ENCODE peak calls at places on chromosomes 5 and 9, in seven cellular contexts. C is A549, O is spleen, R is body of pancreas, S is upper lobe of left lung, K is adrenal gland, T is IMR-90. B is an unnamed sample.

GRCh38 chr9:126623314-126623666 is 9.6 kb downstream of the LMX1B start:
- DNase-seq in C (no peak), O (no peak), R (no peak), S (no peak), K (no peak), T (no peak), B (no peak)

GRCh38 chr5:20359377-20359776 is 371.4 kb upstream of the CDH18 start:
- DNase-seq in C (no peak), O (no peak), R (no peak), S (no peak), K (no peak), T (no peak), B (no peak)

GRCh38 chr9:119768266-119768665 is 399.0 kb upstream of the BRINP1 start:
- DNase-seq in C (no peak), O (no peak), R (no peak), S (no peak), K (no peak), T (no peak), B (no peak)

GRCh38 chr9:103364753-103365152 is 369.6 kb downstream of the CYLC2 start:
- DNase-seq in C (peak), O (no peak), R (no peak), S (no peak), K (no peak), T (no peak), B (no peak)

GRCh38 chr9:3243676-3244075 is 282.1 kb downstream of the RFX3 start:
- DNase-seq in C (no peak), O (no peak), R (peak), S (no peak), K (peak), T (no peak), B (no peak)

GRCh38 chr9:89854715-89855475 is 250.1 kb downstream of the GADD45G start:
- DNase-seq in C (no peak), O (peak), R (peak), S (no peak), K (no peak), T (no peak), B (no peak)

GRCh38 chr5:153964201-153965101 is 74.3 kb downstream of the FAM114A2 start:
- DNase-seq in C (no peak), O (no peak), R (no peak), S (no peak), K (peak), T (no peak), B (no peak)

GRCh38 chr9:107929439-107929838 is 439.9 kb upstream of the KLF4 start:
- DNase-seq in C (no peak), O (no peak), R (peak), S (peak), K (peak), T (peak), B (peak)

GRCh38 chr9:104232781-104233341 is 138.8 kb downstream of the SMC2 start:
- DNase-seq in C (no peak), O (no peak), R (no peak), S (no peak), K (no peak), T (no peak), B (no peak)

GRCh38 chr5:153777681-153778080 is 261.0 kb downstream of the FAM114A2 start:
- DNase-seq in C (no peak), O (no peak), R (no peak), S (no peak), K (no peak), T (no peak), B (no peak)

GRCh38 chr5:74199436-74200210 is 440.9 kb downstream of the ENC1 start:
- DNase-seq in C (peak), O (no peak), R (no peak), S (no peak), K (no peak), T (peak), B (no peak)

GRCh38 chr9:77819672-77820071 is 171.6 kb upstream of the GNA14 start:
- DNase-seq in C (peak), O (no peak), R (no peak), S (no peak), K (no peak), T (peak), B (no peak)

GRCh38 chr5:6713274-6714181 is at the start of gene TENT4A:
- DNase-seq in C (peak), O (peak), R (peak), S (peak), K (no peak), T (no peak), B (no peak)

GRCh38 chr5:31193591-31194457 is at the start of gene CDH6:
- DNase-seq in C (peak), O (peak), R (no peak), S (no peak), K (peak), T (peak), B (no peak)

GRCh38 chr5:174418809-174419522 is 305.4 kb upstream of the MSX2 start:
- DNase-seq in C (peak), O (no peak), R (no peak), S (no peak), K (no peak), T (no peak), B (no peak)

GRCh38 chr5:88688981-88689661 is 193.9 kb downstream of the MEF2C start:
- DNase-seq in C (no peak), O (no peak), R (no peak), S (no peak), K (no peak), T (no peak), B (no peak)

GRCh38 chr9:95004452-95005275 is 278.2 kb downstream of the AOPEP start:
- DNase-seq in C (peak), O (peak), R (peak), S (peak), K (peak), T (no peak), B (peak)

GRCh38 chr9:20701058-20701457 is 17.0 kb downstream of the FOCAD start:
- DNase-seq in C (no peak), O (no peak), R (no peak), S (no peak), K (no peak), T (no peak), B (peak)

GRCh38 chr5:52743970-52744369 is 43.7 kb upstream of the ITGA1 start:
- DNase-seq in C (no peak), O (no peak), R (no peak), S (no peak), K (peak), T (peak), B (no peak)

GRCh38 chr9:28782630-28783029 is 1209.3 kb upstream of the C9orf72 start:
- DNase-seq in C (peak), O (no peak), R (no peak), S (no peak), K (no peak), T (no peak), B (no peak)

GRCh38 chr5:125311743-125312142 is 565.3 kb upstream of the ZNF608 start:
- DNase-seq in C (peak), O (no peak), R (no peak), S (no peak), K (no peak), T (peak), B (no peak)

GRCh38 chr9:100294806-100295205 is 57.9 kb downstream of the TEX10 start:
- DNase-seq in C (no peak), O (no peak), R (peak), S (no peak), K (no peak), T (no peak), B (no peak)

GRCh38 chr5:115841382-115842088 is at the start of the genes AP3S1 and ATG12:
- DNase-seq in C (peak), O (peak), R (peak), S (peak), K (peak), T (peak), B (peak)
- TF ChIP-seq POLR2A in C (peak), O (peak), R (peak), S (peak), K (peak), T (peak), B (peak)

GRCh38 chr5:115962239-115962564 is at the start of gene LVRN:
- DNase-seq in C (no peak), O (peak), R (no peak), S (no peak), K (no peak), T (no peak), B (no peak)
- H3K27ac ChIP-seq in C (no peak), O (no peak), R (no peak), S (no peak), K (no peak), T (no peak), B (no peak)

DNA sequence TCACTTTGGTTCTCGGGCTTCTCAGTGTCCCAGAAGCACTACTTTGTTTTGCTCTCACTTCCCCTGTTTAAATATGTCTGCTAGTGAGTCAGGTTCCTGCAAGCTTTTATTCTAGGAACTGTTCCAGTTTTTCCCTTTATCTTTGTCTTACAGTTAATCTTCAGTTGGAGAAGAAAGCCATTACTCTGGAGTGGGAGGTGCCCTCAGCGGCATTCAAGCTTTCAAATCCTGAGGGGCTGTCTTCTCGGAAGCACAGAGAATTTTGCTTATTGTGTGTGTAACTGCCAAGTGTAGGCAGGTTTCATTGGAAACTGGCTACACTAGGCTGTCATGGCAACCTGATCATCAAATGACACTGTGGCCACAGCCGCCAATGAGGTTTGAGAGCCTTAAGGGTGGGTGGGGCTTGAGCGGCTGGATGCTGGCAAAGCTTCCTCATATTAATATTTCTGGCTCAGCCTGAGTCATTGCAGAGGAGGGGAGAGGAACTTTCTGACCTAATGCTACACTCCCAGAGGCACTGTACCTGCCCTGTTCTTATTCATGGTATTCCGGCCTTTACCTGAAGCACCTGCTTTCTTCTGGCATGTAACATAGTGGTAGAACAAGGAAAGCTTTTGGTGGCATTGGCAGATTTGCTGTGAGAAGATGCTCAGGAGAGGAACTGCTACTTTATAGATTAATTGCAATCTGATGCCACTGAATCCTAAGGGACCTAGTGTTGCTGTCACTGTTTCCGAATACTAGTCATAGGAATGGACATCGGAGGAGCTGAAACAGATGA is 26.3 kb downstream of the SLC25A25 start:
- DNase-seq in C (peak), O (peak), R (peak), S (peak), K (peak), T (peak), B (peak)
- TF ChIP-seq POLR2A in C (no peak), O (peak), R (no peak), S (peak), K (peak), T (peak), B (peak)

GRCh38 chr9:136538599-136539426 is 7.0 kb downstream of the NOTCH1 start:
- DNase-seq in C (no peak), O (peak), R (no peak), S (peak), K (no peak), T (no peak), B (peak)
- H3K27ac ChIP-seq in C (no peak), O (peak), R (peak), S (peak), K (peak), T (no peak), B (peak)

GRCh38 chr9:35161713-35162604 is at the start of gene UNC13B:
- DNase-seq in C (peak), O (peak), R (peak), S (peak), K (peak), T (peak), B (peak)
- TF ChIP-seq POLR2A in C (peak), O (no peak), R (peak), S (peak), K (peak), T (peak), B (peak)

GRCh38 chr9:124443625-124444024 is 6.6 kb upstream of the ADGRD2 start:
- DNase-seq in C (no peak), O (peak), R (no peak), S (no peak), K (no peak), T (no peak), B (no peak)

GRCh38 chr9:124442826-124443225 is 7.4 kb upstream of the ADGRD2 start:
- DNase-seq in C (no peak), O (peak), R (no peak), S (no peak), K (no peak), T (no peak), B (no peak)

GRCh38 chr9:124441291-124441690 is 9.0 kb upstream of the ADGRD2 start:
- DNase-seq in C (no peak), O (peak), R (no peak), S (no peak), K (no peak), T (no peak), B (no peak)

GRCh38 chr9:124442360-124442759 is 7.9 kb upstream of the ADGRD2 start:
- DNase-seq in C (no peak), O (no peak), R (no peak), S (no peak), K (no peak), T (no peak), B (no peak)

DNA sequence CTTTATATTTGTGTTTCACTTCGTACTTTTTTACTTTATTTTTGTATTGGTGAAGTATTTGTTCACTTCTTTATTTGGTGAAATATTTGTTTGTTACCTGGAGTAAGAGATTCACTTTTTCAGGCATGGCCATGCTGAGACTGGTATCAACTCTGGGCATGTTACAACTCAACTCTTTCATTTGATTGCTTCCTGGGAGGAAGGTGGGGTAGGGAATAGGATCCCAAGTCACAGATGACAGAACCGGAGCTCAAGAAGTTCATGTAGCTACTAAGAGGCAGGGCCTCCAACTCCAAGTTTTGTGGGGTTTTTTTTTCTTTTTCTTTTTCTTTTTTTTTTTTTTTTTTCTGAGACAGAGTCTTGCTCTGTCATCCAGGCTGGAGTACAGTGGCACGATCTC is 6.1 kb upstream of the ADGRD2 start:
- DNase-seq in C (no peak), O (no peak), R (no peak), S (no peak), K (no peak), T (no peak), B (peak)
- H3K27ac ChIP-seq in C (no peak), O (no peak), R (no peak), S (no peak), K (no peak), T (no peak), B (no peak)

GRCh38 chr5:132777209-132778069 is at the start of gene SEPTIN8:
- DNase-seq in C (peak), O (peak), R (peak), S (peak), K (peak), T (no peak), B (peak)
- TF ChIP-seq POLR2A in C (peak), O (no peak), R (no peak), S (no peak), K (no peak), T (no peak), B (peak)

DNA sequence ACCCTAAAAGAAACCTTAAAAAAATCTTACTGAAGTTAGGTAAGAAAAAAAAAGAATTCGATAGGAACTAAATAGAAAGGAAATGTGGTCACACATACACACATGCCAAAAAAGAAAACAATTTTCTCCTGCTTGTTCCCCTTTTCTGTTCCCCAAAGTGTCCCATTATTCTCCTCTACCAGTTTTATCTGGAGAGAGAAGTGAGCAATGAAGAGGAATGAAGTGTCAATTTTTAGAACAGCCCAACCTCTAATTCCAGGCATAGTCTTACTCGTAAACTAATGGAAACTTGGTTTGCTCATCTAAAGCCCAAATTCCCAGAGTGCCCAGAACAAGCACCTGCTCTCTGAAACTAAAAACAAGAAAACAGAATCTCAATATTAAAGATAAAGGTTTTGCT is 26.1 kb downstream of the AP3B1 start:
- DNase-seq in C (no peak), O (no peak), R (no peak), S (no peak), K (no peak), T (no peak), B (no peak)
- H3K27ac ChIP-seq in C (no peak), O (no peak), R (no peak), S (no peak), K (no peak), T (no peak), B (no peak)

GRCh38 chr9:124011460-124012301 is at the start of gene LHX2:
- DNase-seq in C (peak), O (peak), R (no peak), S (no peak), K (peak), T (peak), B (no peak)
- TF ChIP-seq POLR2A in C (peak), O (no peak), R (no peak), S (no peak), K (no peak), T (no peak), B (no peak)

B was measured in prostate gland.